ENCODE peak calls at places on chromosome 7, in six cellular contexts. One of them, this sample, is unnamed.
A peak's percentile ranks its signal among the peaks of the same experiment; 100 is the strongest.

GRCh38 chr7:30363778-30364563 is 79.6 kb downstream of the ZNRF2 start:
- ATAC-seq in left ventricle myocardium superior: no peak
- ATAC-seq in activated CD4-positive, CD25-positive, alpha-beta regulatory T cell treated with anti-CD3 and anti-CD28 coated beads, Interleukin-2, amount 50 U/mL, for 24 hours: no peak
- ATAC-seq in PC-3: no peak
- ATAC-seq in T-helper 17 cell: no peak
- ATAC-seq in natural killer cell: no peak
- ATAC-seq in this sample: no peak

GRCh38 chr7:159272739-159273138 is 128.1 kb upstream of the VIPR2 start:
- ATAC-seq in PC-3: no peak
- ATAC-seq in natural killer cell: no peak
- ATAC-seq in activated CD4-positive, CD25-positive, alpha-beta regulatory T cell treated with anti-CD3 and anti-CD28 coated beads, Interleukin-2, amount 50 U/mL, for 24 hours: no peak
- ATAC-seq in left ventricle myocardium superior: no peak
- ATAC-seq in T-helper 17 cell: no peak
- ATAC-seq in this sample: no peak

GRCh38 chr7:7564323-7564780 is 2.3 kb upstream of the MIOS start:
- ATAC-seq in left ventricle myocardium superior: no peak
- ATAC-seq in natural killer cell: no peak
- ATAC-seq in activated CD4-positive, CD25-positive, alpha-beta regulatory T cell treated with anti-CD3 and anti-CD28 coated beads, Interleukin-2, amount 50 U/mL, for 24 hours: no peak
- ATAC-seq in PC-3: peak; percentile 45
- ATAC-seq in T-helper 17 cell: no peak
- ATAC-seq in this sample: no peak

GRCh38 chr7:118311121-118311803 is 86.8 kb downstream of the ANKRD7 start:
- ATAC-seq in PC-3: no peak
- ATAC-seq in left ventricle myocardium superior: no peak
- ATAC-seq in activated CD4-positive, CD25-positive, alpha-beta regulatory T cell treated with anti-CD3 and anti-CD28 coated beads, Interleukin-2, amount 50 U/mL, for 24 hours: no peak
- ATAC-seq in T-helper 17 cell: no peak
- ATAC-seq in natural killer cell: no peak
- ATAC-seq in this sample: no peak

GRCh38 chr7:115340828-115341227 is 418.9 kb downstream of the MDFIC start:
- ATAC-seq in left ventricle myocardium superior: no peak
- ATAC-seq in PC-3: peak; percentile 100
- ATAC-seq in natural killer cell: no peak
- ATAC-seq in T-helper 17 cell: no peak
- ATAC-seq in activated CD4-positive, CD25-positive, alpha-beta regulatory T cell treated with anti-CD3 and anti-CD28 coated beads, Interleukin-2, amount 50 U/mL, for 24 hours: peak; percentile 64
- ATAC-seq in this sample: no peak

GRCh38 chr7:18384491-18385143 is 110.9 kb upstream of the HDAC9 start:
- ATAC-seq in left ventricle myocardium superior: no peak
- ATAC-seq in activated CD4-positive, CD25-positive, alpha-beta regulatory T cell treated with anti-CD3 and anti-CD28 coated beads, Interleukin-2, amount 50 U/mL, for 24 hours: no peak
- ATAC-seq in PC-3: no peak
- ATAC-seq in T-helper 17 cell: no peak
- ATAC-seq in natural killer cell: no peak
- ATAC-seq in this sample: no peak

GRCh38 chr7:149489391-149490024 is 8.1 kb downstream of the ZNF746 start:
- ATAC-seq in activated CD4-positive, CD25-positive, alpha-beta regulatory T cell treated with anti-CD3 and anti-CD28 coated beads, Interleukin-2, amount 50 U/mL, for 24 hours: no peak
- ATAC-seq in PC-3: peak; percentile 96
- ATAC-seq in T-helper 17 cell: peak; percentile 25
- ATAC-seq in natural killer cell: no peak
- ATAC-seq in left ventricle myocardium superior: peak; percentile 64
- ATAC-seq in this sample: no peak

GRCh38 chr7:119756687-119757086 is 516.3 kb upstream of the KCND2 start:
- ATAC-seq in PC-3: no peak
- ATAC-seq in T-helper 17 cell: no peak
- ATAC-seq in natural killer cell: no peak
- ATAC-seq in left ventricle myocardium superior: no peak
- ATAC-seq in activated CD4-positive, CD25-positive, alpha-beta regulatory T cell treated with anti-CD3 and anti-CD28 coated beads, Interleukin-2, amount 50 U/mL, for 24 hours: no peak
- ATAC-seq in this sample: no peak

GRCh38 chr7:55108818-55109217 is 90.0 kb downstream of the EGFR start:
- ATAC-seq in left ventricle myocardium superior: no peak
- ATAC-seq in T-helper 17 cell: no peak
- ATAC-seq in activated CD4-positive, CD25-positive, alpha-beta regulatory T cell treated with anti-CD3 and anti-CD28 coated beads, Interleukin-2, amount 50 U/mL, for 24 hours: no peak
- ATAC-seq in PC-3: peak; percentile 69
- ATAC-seq in natural killer cell: no peak
- ATAC-seq in this sample: no peak

GRCh38 chr7:46411236-46411635 is 490.2 kb upstream of the IGFBP3 start:
- ATAC-seq in activated CD4-positive, CD25-positive, alpha-beta regulatory T cell treated with anti-CD3 and anti-CD28 coated beads, Interleukin-2, amount 50 U/mL, for 24 hours: no peak
- ATAC-seq in left ventricle myocardium superior: no peak
- ATAC-seq in T-helper 17 cell: no peak
- ATAC-seq in natural killer cell: no peak
- ATAC-seq in PC-3: no peak
- ATAC-seq in this sample: no peak

GRCh38 chr7:21828846-21829245 is 116.9 kb downstream of the CDCA7L start:
- ATAC-seq in natural killer cell: no peak
- ATAC-seq in left ventricle myocardium superior: no peak
- ATAC-seq in activated CD4-positive, CD25-positive, alpha-beta regulatory T cell treated with anti-CD3 and anti-CD28 coated beads, Interleukin-2, amount 50 U/mL, for 24 hours: no peak
- ATAC-seq in T-helper 17 cell: no peak
- ATAC-seq in PC-3: no peak
- ATAC-seq in this sample: no peak

GRCh38 chr7:28170701-28171100 is 9.9 kb downstream of the JAZF1 start:
- ATAC-seq in activated CD4-positive, CD25-positive, alpha-beta regulatory T cell treated with anti-CD3 and anti-CD28 coated beads, Interleukin-2, amount 50 U/mL, for 24 hours: no peak
- ATAC-seq in natural killer cell: no peak
- ATAC-seq in T-helper 17 cell: no peak
- ATAC-seq in left ventricle myocardium superior: peak; percentile 55
- ATAC-seq in PC-3: no peak
- ATAC-seq in this sample: no peak

GRCh38 chr7:73340514-73340913 is 12.6 kb downstream of the FKBP6 start:
- ATAC-seq in T-helper 17 cell: no peak
- ATAC-seq in PC-3: no peak
- ATAC-seq in activated CD4-positive, CD25-positive, alpha-beta regulatory T cell treated with anti-CD3 and anti-CD28 coated beads, Interleukin-2, amount 50 U/mL, for 24 hours: no peak
- ATAC-seq in left ventricle myocardium superior: no peak
- ATAC-seq in natural killer cell: no peak
- ATAC-seq in this sample: no peak

GRCh38 chr7:121744319-121744718 is 128.6 kb upstream of the PTPRZ1 start:
- ATAC-seq in PC-3: no peak
- ATAC-seq in natural killer cell: no peak
- ATAC-seq in activated CD4-positive, CD25-positive, alpha-beta regulatory T cell treated with anti-CD3 and anti-CD28 coated beads, Interleukin-2, amount 50 U/mL, for 24 hours: no peak
- ATAC-seq in left ventricle myocardium superior: no peak
- ATAC-seq in T-helper 17 cell: no peak
- ATAC-seq in this sample: no peak

GRCh38 chr7:13259908-13260307 is 572.5 kb downstream of the ARL4A start:
- ATAC-seq in PC-3: no peak
- ATAC-seq in T-helper 17 cell: no peak
- ATAC-seq in activated CD4-positive, CD25-positive, alpha-beta regulatory T cell treated with anti-CD3 and anti-CD28 coated beads, Interleukin-2, amount 50 U/mL, for 24 hours: no peak
- ATAC-seq in natural killer cell: no peak
- ATAC-seq in left ventricle myocardium superior: no peak
- ATAC-seq in this sample: no peak

GRCh38 chr7:98295467-98296220 is 14.2 kb downstream of the BRI3 start:
- ATAC-seq in natural killer cell: no peak
- ATAC-seq in T-helper 17 cell: no peak
- ATAC-seq in left ventricle myocardium superior: peak; percentile 38
- ATAC-seq in activated CD4-positive, CD25-positive, alpha-beta regulatory T cell treated with anti-CD3 and anti-CD28 coated beads, Interleukin-2, amount 50 U/mL, for 24 hours: no peak
- ATAC-seq in PC-3: peak; percentile 10
- ATAC-seq in this sample: no peak

This sample was measured in stimulated activated memory B cell treated with anti-CD40 and anti-IgM and Interleukin-4, amounts not matched to agents 10 μg/mL and 1 μg/mL and 100 μg/mL, for 72 hours.